ENCODE peak calls at places on chromosomes 11 and 22, in five cellular contexts. C, T, V, A and G are unnamed samples.

GRCh38 chr11:64563966-64564365 is 27.1 kb upstream of the SLC22A12 start:
- DNase-seq in V (no peak), C (no peak), T (no peak), A (no peak), G (no peak)

GRCh38 chr11:118609380-118610219 is 2.2 kb downstream of the PHLDB1 start:
- DNase-seq in T (peak), V (no peak), C (no peak), A (no peak), G (peak)

GRCh38 chr11:120105576-120105975 is 32.3 kb downstream of the TRIM29 start:
- DNase-seq in T (no peak), C (no peak), A (no peak), V (no peak), G (no peak)

GRCh38 chr22:35102663-35103062 is 36.7 kb downstream of the ISX start:
- DNase-seq in C (no peak), V (no peak), A (peak), T (no peak), G (no peak)

GRCh38 chr22:42621505-42622002 is 6.9 kb upstream of the POLDIP3 start:
- DNase-seq in C (no peak), V (peak), T (peak), A (peak), G (peak)

GRCh38 chr22:19137384-19138216 is 6.5 kb downstream of the TSSK2 start:
- DNase-seq in A (no peak), V (no peak), C (no peak), T (no peak), G (no peak)

GRCh38 chr11:75733346-75734107 is 15.9 kb downstream of the MOGAT2 start:
- DNase-seq in A (no peak), V (no peak), C (no peak), T (peak), G (no peak)

GRCh38 chr11:27022659-27023251 is 17.9 kb upstream of the BBOX1 start:
- DNase-seq in A (no peak), T (no peak), V (no peak), C (no peak), G (no peak)

GRCh38 chr11:68033708-68034045 is 3.2 kb downstream of the NDUFS8 start:
- DNase-seq in V (no peak), A (no peak), C (no peak), T (no peak), G (no peak)

GRCh38 chr22:20089977-20090729 is 10.1 kb downstream of the DGCR8 start:
- DNase-seq in V (no peak), A (no peak), T (no peak), C (no peak), G (no peak)

GRCh38 chr11:126459691-126460404 is 104.4 kb downstream of the ST3GAL4 start:
- DNase-seq in A (no peak), T (peak), V (no peak), C (no peak), G (no peak)

GRCh38 chr22:37331034-37331428 is 48.7 kb downstream of the CYTH4 start:
- DNase-seq in C (no peak), V (no peak), A (no peak), T (peak), G (no peak)

GRCh38 chr11:120088056-120088455 is 49.9 kb downstream of the TRIM29 start:
- DNase-seq in A (no peak), T (no peak), V (no peak), C (no peak), G (no peak)